ENCODE peak calls at places on chromosome 4, in five cellular contexts. L is A549, W is upper lobe of left lung, O is tibial nerve, G is stomach. C is an unnamed sample. For H3K4me1, the result is how much of the 10 kb centered on the place peaks cover.

GRCh38 chr4:140018931-140019618 is 134.9 kb downstream of the MAML3 start:
- DNase-seq in L (peak), W (no peak), O (no peak), G (no peak), C (no peak)

GRCh38 chr4:166506051-166506450 is 633.0 kb downstream of the TLL1 start:
- DNase-seq in L (no peak), W (no peak), O (no peak), G (no peak), C (no peak)

GRCh38 chr4:54282837-54283236 is 53.7 kb downstream of the PDGFRA start:
- DNase-seq in L (no peak), W (no peak), O (no peak), G (no peak), C (no peak)

GRCh38 chr4:1830642-1831228 is 25.2 kb downstream of the LETM1 start:
- DNase-seq in L (no peak), W (no peak), O (no peak), G (no peak), C (no peak)

GRCh38 chr4:72094054-72094780 is 62.4 kb downstream of the NPFFR2 start:
- DNase-seq in L (no peak), W (no peak), O (no peak), G (no peak), C (no peak)

GRCh38 chr4:23945521-23946017 is 55.7 kb upstream of the PPARGC1A start:
- DNase-seq in L (no peak), W (no peak), O (no peak), G (peak), C (no peak)

GRCh38 chr4:3375688-3376087 is 66.1 kb upstream of the HGFAC start:
- DNase-seq in L (peak), W (peak), O (no peak), G (no peak), C (peak)

GRCh38 chr4:52780627-52781354 is 29.6 kb upstream of the ERVMER34-1 start:
- DNase-seq in L (peak), W (no peak), O (no peak), G (no peak), C (no peak)

GRCh38 chr4:85084371-85085170 is 118.1 kb upstream of the WDFY3 start:
- DNase-seq in L (peak), W (no peak), O (no peak), G (no peak), C (no peak)

GRCh38 chr4:151315212-151315886 is 10.1 kb downstream of the SH3D19 start:
- DNase-seq in L (no peak), W (no peak), O (no peak), G (no peak), C (no peak)

GRCh38 chr4:38069271-38069760 is 109.1 kb downstream of the PTTG2 start:
- DNase-seq in L (peak), W (no peak), O (no peak), G (peak), C (no peak)

GRCh38 chr4:84167579-84167978 is 331.5 kb downstream of the NKX6-1 start:
- DNase-seq in L (no peak), W (no peak), O (no peak), G (no peak), C (no peak)

GRCh38 chr4:55055529-55055928 is 69.9 kb downstream of the KDR start:
- DNase-seq in L (no peak), W (no peak), O (no peak), G (no peak), C (no peak)

GRCh38 chr4:167290684-167291083 is 56.4 kb upstream of the SPOCK3 start:
- DNase-seq in L (peak), W (no peak), O (no peak), G (no peak), C (no peak)

GRCh38 chr4:183261953-183262775 is 57.9 kb downstream of the CLDN22 start:
- DNase-seq in L (peak), W (no peak), O (peak), G (peak), C (peak)

GRCh38 chr4:73406548-73406875 is 2.4 kb downstream of the ALB start:
- DNase-seq in L (no peak), W (no peak), O (no peak), G (no peak), C (no peak)

GRCh38 chr4:24655971-24656370 is 71.6 kb upstream of the DHX15 start:
- DNase-seq in L (peak), W (no peak), O (no peak), G (no peak), C (no peak)

GRCh38 chr4:17500574-17500973 is 11.3 kb downstream of the QDPR start:
- DNase-seq in L (no peak), W (no peak), O (no peak), G (no peak), C (no peak)

GRCh38 chr4:165489786-165490185 is 111.0 kb downstream of the CPE start:
- DNase-seq in L (no peak), W (no peak), O (no peak), G (no peak), C (no peak)

GRCh38 chr4:156838761-156839160 is 132.8 kb downstream of the PDGFC start:
- DNase-seq in L (no peak), W (no peak), O (no peak), G (no peak), C (no peak)

GRCh38 chr4:177554966-177555574 is 112.8 kb upstream of the AGA start:
- DNase-seq in L (peak), W (no peak), O (no peak), G (no peak), C (no peak)

GRCh38 chr4:1500966-1501753 is 94.9 kb upstream of the NKX1-1 start:
- DNase-seq in L (no peak), W (peak), O (no peak), G (no peak), C (no peak)

GRCh38 chr4:5710065-5710961 is 688 bp upstream of the EVC start:
- DNase-seq in L (peak), W (no peak), O (no peak), G (no peak), C (no peak)

GRCh38 chr4:39662683-39663082 is 24.0 kb upstream of the SMIM14 start:
- DNase-seq in L (no peak), W (no peak), O (no peak), G (no peak), C (no peak)

GRCh38 chr4:39668835-39669234 is 29.1 kb upstream of the UBE2K start:
- DNase-seq in L (no peak), W (no peak), O (no peak), G (no peak), C (no peak)

GRCh38 chr4:39660045-39660444 is 21.4 kb upstream of the SMIM14 start:
- DNase-seq in L (no peak), W (no peak), O (no peak), G (no peak), C (no peak)

GRCh38 chr4:39660757-39661156 is 22.1 kb upstream of the SMIM14 start:
- DNase-seq in L (no peak), W (no peak), O (no peak), G (no peak), C (no peak)

DNA sequence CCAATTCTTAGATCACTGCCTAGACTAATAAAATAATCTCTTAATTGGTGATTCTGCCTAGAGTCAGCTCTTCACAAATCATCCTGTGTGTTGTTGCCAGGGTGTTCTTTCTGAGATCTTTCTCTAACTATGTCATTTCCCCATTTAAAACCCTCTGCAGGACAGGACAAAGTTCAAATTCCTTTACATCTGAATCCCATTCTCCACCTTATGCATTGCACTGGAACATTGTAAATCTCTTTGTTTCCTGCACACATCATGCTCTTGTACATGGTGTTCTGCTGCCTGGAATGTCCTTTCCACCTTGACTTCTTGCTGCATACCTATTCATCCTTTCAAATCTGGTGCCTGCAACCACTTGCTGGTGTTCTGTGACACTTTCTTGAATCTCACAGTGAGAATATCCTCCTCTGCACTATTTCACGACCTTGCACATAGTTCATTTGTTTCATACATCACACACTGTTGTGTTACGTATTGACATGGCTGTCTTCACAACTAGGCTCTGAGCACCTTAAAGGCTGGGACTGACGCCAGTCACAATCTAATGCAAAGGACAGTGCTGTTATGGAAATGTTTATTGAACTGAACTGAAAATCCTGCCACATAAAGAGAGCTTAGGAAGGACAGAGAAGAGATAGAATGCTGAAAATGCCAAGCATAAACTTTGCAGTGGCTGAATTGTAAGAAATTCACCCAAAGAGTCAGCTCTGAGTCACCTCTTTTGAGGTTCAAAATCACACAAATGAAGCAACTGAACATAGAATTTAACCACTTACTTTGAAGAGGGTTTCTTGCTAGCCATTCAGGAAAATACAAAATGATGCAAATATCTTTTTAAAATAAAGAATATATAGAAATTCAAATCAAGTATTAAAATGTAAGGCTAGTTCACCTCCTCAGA is 26.4 kb upstream of the SMIM14 start:
- DNase-seq in L (peak), W (no peak), O (no peak), G (no peak), C (no peak)
- TF ChIP-seq EP300 in L (no peak), W (no peak), O (no peak), G (no peak), C (no peak)

GRCh38 chr4:74950200-74950599 is 17.3 kb downstream of the PARM1 start:
- DNase-seq in L (no peak), W (no peak), O (no peak), G (no peak), C (no peak)

GRCh38 chr4:74948279-74948678 is 15.4 kb downstream of the PARM1 start:
- DNase-seq in L (no peak), W (no peak), O (no peak), G (no peak), C (no peak)

GRCh38 chr4:74947798-74948197 is 14.9 kb downstream of the PARM1 start:
- DNase-seq in L (no peak), W (no peak), O (no peak), G (no peak), C (no peak)

GRCh38 chr4:74958881-74959280 is 26.0 kb downstream of the PARM1 start:
- DNase-seq in L (no peak), W (no peak), O (no peak), G (no peak), C (no peak)

GRCh38 chr4:74953647-74954046 is 20.7 kb downstream of the PARM1 start:
- DNase-seq in L (no peak), W (no peak), O (no peak), G (no peak), C (no peak)
- H3K4me1 ChIP-seq in L (under half), W (under half), O (under half), G (under half), C (under half)

DNA sequence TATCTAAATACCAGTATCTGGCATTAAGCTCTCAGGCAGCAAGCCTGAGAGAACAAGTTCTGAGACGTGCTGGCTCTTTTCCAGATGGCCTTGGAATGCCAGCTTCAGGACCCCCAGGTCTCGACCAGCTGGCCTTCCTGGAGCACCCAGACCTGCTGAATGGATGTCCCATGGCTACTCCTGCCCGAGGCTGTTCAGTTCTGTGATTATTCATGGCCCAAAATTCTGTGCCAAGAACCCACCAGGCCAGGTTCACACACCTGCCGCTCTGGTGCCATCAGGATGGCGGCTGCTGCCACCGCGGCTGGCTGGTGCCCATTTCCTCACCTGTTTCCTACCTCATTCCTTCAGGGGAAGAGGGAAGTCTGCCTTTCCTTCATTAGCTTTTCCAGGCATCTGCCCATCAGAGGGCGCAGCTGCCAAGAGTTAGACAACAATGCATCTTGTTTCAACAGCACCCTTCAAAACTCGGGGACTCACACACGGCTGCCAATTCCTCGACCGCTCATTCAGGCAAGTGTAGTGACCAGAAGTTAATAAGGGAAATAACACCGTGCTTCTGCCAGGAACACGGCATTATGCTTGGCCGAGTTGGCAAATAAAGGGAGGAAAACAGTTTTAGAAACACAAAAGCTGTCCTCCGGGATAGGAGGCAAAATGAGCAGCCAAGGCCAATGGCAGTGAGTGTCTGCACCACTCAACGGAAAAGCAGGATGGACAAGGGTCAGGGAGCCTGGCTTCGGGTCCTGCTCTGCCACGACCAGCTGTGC is 173.8 kb downstream of the NSUN7 start:
- DNase-seq in L (no peak), W (no peak), O (no peak), G (no peak), C (no peak)
- TF ChIP-seq CTCF in L (no peak), W (no peak), O (no peak), G (no peak), C (no peak)

DNA sequence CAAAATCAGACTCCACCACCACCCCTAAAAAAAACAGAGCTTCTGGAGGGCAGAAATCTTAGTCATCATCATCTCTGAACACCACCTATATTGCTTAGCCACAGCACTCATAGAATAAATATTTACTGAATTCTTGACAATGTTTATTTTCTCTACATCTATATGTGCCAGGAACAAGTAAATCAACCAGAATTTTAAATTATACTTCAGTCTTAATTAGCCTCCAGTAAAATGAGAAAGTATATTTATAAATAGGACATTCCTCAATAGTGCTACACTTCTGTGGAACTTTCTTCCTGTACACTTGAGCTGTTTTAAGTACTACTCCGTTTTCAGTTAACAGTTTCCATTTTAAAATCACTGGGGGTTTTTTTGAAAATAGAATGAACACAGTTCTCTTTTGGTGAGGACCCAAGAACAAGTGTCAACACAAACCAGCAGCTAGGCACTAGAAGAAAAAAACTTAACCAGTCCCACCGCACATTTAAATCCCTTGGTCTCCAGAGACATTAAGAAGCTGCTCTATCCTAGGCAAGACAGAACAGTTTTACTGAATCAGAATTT is 25.5 kb downstream of the SMIM14 start:
- DNase-seq in L (peak), W (no peak), O (no peak), G (no peak), C (no peak)
- TF ChIP-seq EP300 in L (no peak), W (no peak), O (no peak), G (no peak), C (no peak)

DNA sequence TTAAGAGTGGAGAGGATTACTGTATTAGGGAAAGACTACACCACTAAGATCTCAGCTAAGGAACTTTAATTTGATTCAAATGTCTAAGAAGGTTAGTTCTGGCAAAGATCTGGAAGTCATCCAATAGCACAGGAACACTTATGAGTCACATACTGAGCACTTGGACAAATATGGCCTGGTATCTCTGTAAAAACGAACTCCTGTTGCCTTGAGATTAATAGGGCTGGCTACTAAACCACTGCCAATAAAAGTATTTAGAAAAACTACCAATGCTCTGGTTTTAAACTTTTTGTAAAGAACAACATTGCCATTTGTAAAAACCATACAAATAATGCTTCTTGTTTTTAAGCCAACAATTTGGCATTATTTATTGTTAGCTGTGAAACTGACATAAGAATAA is 70.5 kb downstream of the SEC24D start:
- DNase-seq in L (peak), W (no peak), O (no peak), G (no peak), C (no peak)
- H3K4me1 ChIP-seq in L (under half), W (under half), O (under half), G (under half), C (half or more)